ENCODE peak calls at places on chromosomes 12 and 14, in eight cellular contexts. I is HCT116; G is astrocyte; O is right lobe of liver; H is naive thymus-derived CD4-positive, alpha-beta T cell; T is ovary; K is adipocyte; B is thyroid gland. L is an unnamed sample.
A peak's percentile ranks its signal among the peaks of the same experiment; 100 is the strongest.

GRCh38 chr12:112347521-112347920 is 34.7 kb downstream of the HECTD4 start:
- DNase-seq in I (no peak), G (peak; percentile 93), O (no peak), H (no peak), T (no peak), K (no peak), B (no peak), L (no peak)

GRCh38 chr14:72736791-72737559 is 156.9 kb downstream of the DPF3 start:
- DNase-seq in I (no peak), G (peak; percentile 44), O (no peak), H (no peak), T (no peak), K (no peak), B (no peak), L (no peak)

GRCh38 chr14:80781968-80782367 is 159.6 kb downstream of the CEP128 start:
- DNase-seq in I (no peak), G (peak; percentile 50), O (no peak), H (no peak), T (no peak), K (no peak), B (no peak), L (no peak)

GRCh38 chr12:52787324-52787996 is 8.5 kb downstream of the KRT3 start:
- DNase-seq in I (no peak), G (no peak), O (no peak), H (no peak), T (no peak), K (no peak), B (no peak), L (no peak)

GRCh38 chr14:43938588-43939281 is 568.3 kb downstream of the FSCB start:
- DNase-seq in I (no peak), G (no peak), O (no peak), H (no peak), T (no peak), K (no peak), B (no peak), L (no peak)

GRCh38 chr12:57823131-57823907 is 4.8 kb upstream of the AVIL start:
- DNase-seq in I (no peak), G (no peak), O (no peak), H (no peak), T (no peak), K (no peak), B (no peak), L (no peak)

GRCh38 chr12:2793561-2793960 is 1.2 kb upstream of the FKBP4 start:
- DNase-seq in I (no peak), G (no peak), O (no peak), H (no peak), T (no peak), K (no peak), B (no peak), L (no peak)

GRCh38 chr14:100417466-100417865 is 94.3 kb downstream of the SLC25A47 start:
- DNase-seq in I (peak; percentile 63), G (peak; percentile 93), O (no peak), H (no peak), T (peak; percentile 61), K (peak; percentile 89), B (no peak), L (no peak)

GRCh38 chr12:105946541-105946940 is 192.2 kb downstream of the NUAK1 start:
- DNase-seq in I (no peak), G (peak; percentile 97), O (no peak), H (no peak), T (no peak), K (no peak), B (no peak), L (no peak)

GRCh38 chr14:68922201-68922613 is 56.9 kb downstream of the ACTN1 start:
- DNase-seq in I (no peak), G (no peak), O (no peak), H (no peak), T (no peak), K (no peak), B (no peak), L (no peak)

GRCh38 chr12:65311260-65311659 is 32.8 kb downstream of the MSRB3 start:
- DNase-seq in I (no peak), G (no peak), O (no peak), H (no peak), T (no peak), K (no peak), B (no peak), L (no peak)

GRCh38 chr14:68787235-68787727 is 5.6 kb downstream of the ZFP36L1 start:
- DNase-seq in I (no peak), G (peak; percentile 45), O (peak; percentile 78), H (peak; percentile 46), T (peak; percentile 70), K (peak; percentile 46), B (peak; percentile 26), L (peak; percentile 52)

GRCh38 chr12:115404761-115405470 is 720.9 kb upstream of the TBX3 start:
- DNase-seq in I (no peak), G (peak; percentile 94), O (no peak), H (no peak), T (no peak), K (peak; percentile 72), B (no peak), L (no peak)

GRCh38 chr14:59890676-59891075 is 20.1 kb upstream of the RTN1 start:
- DNase-seq in I (no peak), G (no peak), O (no peak), H (no peak), T (no peak), K (no peak), B (no peak), L (no peak)

GRCh38 chr14:51782412-51782811 is 78.0 kb upstream of the GNG2 start:
- DNase-seq in I (no peak), G (no peak), O (no peak), H (no peak), T (no peak), K (no peak), B (no peak), L (no peak)
- H3K4me3 ChIP-seq in I (no peak overlapping the region), G (no peak overlapping the region), O (no peak overlapping the region), H (no peak overlapping the region), T (no peak overlapping the region), K (no peak overlapping the region), B (no peak overlapping the region), L (no peak overlapping the region)

GRCh38 chr14:98682031-98682430 is 590.0 kb downstream of the BCL11B start:
- DNase-seq in I (no peak), G (no peak), O (no peak), H (no peak), T (no peak), K (no peak), B (no peak), L (no peak)

GRCh38 chr14:98684486-98684885 is 587.5 kb downstream of the BCL11B start:
- DNase-seq in I (no peak), G (no peak), O (no peak), H (no peak), T (no peak), K (no peak), B (no peak), L (no peak)

GRCh38 chr14:98688446-98688845 is 583.6 kb downstream of the BCL11B start:
- DNase-seq in I (no peak), G (no peak), O (no peak), H (no peak), T (no peak), K (no peak), B (no peak), L (no peak)

GRCh38 chr14:98689936-98690335 is 582.1 kb downstream of the BCL11B start:
- DNase-seq in I (no peak), G (no peak), O (no peak), H (no peak), T (no peak), K (no peak), B (no peak), L (no peak)

GRCh38 chr14:98685725-98686124 is 586.3 kb downstream of the BCL11B start:
- DNase-seq in I (no peak), G (no peak), O (no peak), H (no peak), T (no peak), K (no peak), B (no peak), L (no peak)
- H3K9me3 ChIP-seq in I (no peaks in the 10 kb centered on the region), G (no peaks in the 10 kb centered on the region), O (no peaks in the 10 kb centered on the region), H (no peaks in the 10 kb centered on the region), T (no peaks in the 10 kb centered on the region), K (no peaks in the 10 kb centered on the region), B (no peaks in the 10 kb centered on the region), L (no peaks in the 10 kb centered on the region)

GRCh38 chr12:123076604-123077297 is 74.1 kb downstream of the PITPNM2 start:
- DNase-seq in I (no peak), G (no peak), O (no peak), H (peak; percentile 66), T (no peak), K (peak; percentile 8), B (no peak), L (peak; percentile 20)

GRCh38 chr12:123077298-123078113 is 73.4 kb downstream of the PITPNM2 start:
- DNase-seq in I (no peak), G (no peak), O (no peak), H (no peak), T (no peak), K (no peak), B (no peak), L (no peak)

GRCh38 chr12:123075591-123076171 is 75.2 kb downstream of the PITPNM2 start:
- DNase-seq in I (no peak), G (peak; percentile 46), O (no peak), H (peak; percentile 88), T (peak; percentile 68), K (peak; percentile 81), B (peak; percentile 17), L (peak; percentile 49)

GRCh38 chr12:123073962-123074801 is 76.7 kb downstream of the PITPNM2 start:
- DNase-seq in I (no peak), G (no peak), O (no peak), H (no peak), T (no peak), K (no peak), B (no peak), L (no peak)

GRCh38 chr12:123075092-123075491 is 75.8 kb downstream of the PITPNM2 start:
- DNase-seq in I (no peak), G (no peak), O (no peak), H (peak; percentile 37), T (peak; percentile 70), K (peak; percentile 53), B (no peak), L (no peak)
- H3K4me1 ChIP-seq in I (peaks cover 41% of the 10 kb centered on the region), G (peaks cover 11% of the 10 kb centered on the region), O (peaks cover 34% of the 10 kb centered on the region), H (peaks cover 30% of the 10 kb centered on the region), T (peaks cover 36% of the 10 kb centered on the region), K (peaks cover 22% of the 10 kb centered on the region), B (peaks cover 11% of the 10 kb centered on the region), L (peaks cover 52% of the 10 kb centered on the region)

DNA sequence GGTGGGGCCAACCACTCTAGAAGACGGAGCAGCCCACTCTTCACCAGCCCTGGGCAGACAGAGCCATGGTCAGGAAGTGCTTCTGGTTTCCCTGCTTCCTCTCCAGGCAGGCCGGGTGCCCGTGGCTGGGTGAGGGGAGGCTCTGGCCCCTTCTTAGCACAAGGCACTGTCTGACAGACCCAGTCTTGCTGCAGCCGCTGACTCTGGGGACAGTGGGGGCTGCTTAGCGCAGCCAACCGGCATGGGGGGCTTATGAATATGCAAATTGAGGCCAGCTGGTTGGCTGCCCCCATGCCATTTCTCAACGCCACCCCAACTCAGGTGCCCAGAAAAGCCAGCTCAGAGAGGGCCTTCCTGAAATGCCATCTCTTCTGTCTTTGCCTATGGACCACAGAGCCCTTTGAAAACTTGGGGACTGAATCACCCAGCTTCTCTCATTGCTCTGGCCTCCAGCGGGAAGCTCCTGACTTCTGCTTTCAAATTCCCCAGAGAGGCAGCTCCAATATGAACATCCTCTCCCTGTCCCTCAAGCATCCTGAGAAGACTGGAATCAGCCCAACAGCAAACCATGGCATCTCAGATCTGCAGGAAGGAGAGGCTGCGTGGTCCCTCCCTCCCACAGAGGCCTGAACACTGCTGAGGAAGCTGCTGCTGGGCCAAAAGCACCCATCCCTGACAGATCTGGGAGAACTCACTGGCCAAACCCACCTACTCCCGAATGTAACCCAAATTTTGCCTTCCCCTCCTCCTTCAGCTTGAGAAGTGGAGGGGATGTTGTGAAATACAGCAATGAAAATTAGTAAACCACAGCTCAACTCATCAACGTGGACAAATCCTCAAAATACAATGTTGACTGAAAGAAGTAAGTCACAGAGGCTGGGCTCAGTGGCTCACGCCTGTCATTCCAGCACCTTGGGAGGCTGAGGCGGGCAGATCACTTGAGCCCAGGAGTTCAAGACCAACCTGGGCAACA is at the start of gene PROX2:
- DNase-seq in I (no peak), G (no peak), O (no peak), H (no peak), T (no peak), K (no peak), B (no peak), L (peak; percentile 5)
- H3K4me3 ChIP-seq in I (no peak within 1 kb of the TSS), G (no peak within 1 kb of the TSS), O (no peak within 1 kb of the TSS), H (peak within 1 kb of the TSS; percentile 25), T (no peak within 1 kb of the TSS), K (no peak within 1 kb of the TSS), B (no peak within 1 kb of the TSS), L (peak within 1 kb of the TSS; percentile 19)

L was measured in CD4-positive, CD25-positive, alpha-beta regulatory T cell.